ENCODE peak calls at places on chromosome 21, in five cellular contexts. One of them, this sample, is unnamed.
A peak's percentile ranks its signal among the peaks of the same experiment; 100 is the strongest.

GRCh38 chr21:32929633-32930038 is 96.1 kb upstream of the OLIG2 start:
- DNase-seq in neural crest cell: no peak
- DNase-seq in fibroblast of the aortic adventitia: no peak
- DNase-seq in epithelial cell of esophagus: no peak
- DNase-seq in left ventricle myocardium inferior: no peak
- DNase-seq in this sample: no peak

GRCh38 chr21:15978158-15978805 is 248.5 kb downstream of the USP25 start:
- DNase-seq in neural crest cell: no peak
- DNase-seq in fibroblast of the aortic adventitia: peak; percentile 84
- DNase-seq in epithelial cell of esophagus: peak; percentile 4
- DNase-seq in left ventricle myocardium inferior: no peak
- DNase-seq in this sample: no peak

GRCh38 chr21:45376459-45377324 is 28.3 kb upstream of the COL18A1 start:
- DNase-seq in neural crest cell: no peak
- DNase-seq in fibroblast of the aortic adventitia: no peak
- DNase-seq in epithelial cell of esophagus: no peak
- DNase-seq in left ventricle myocardium inferior: peak; percentile 17
- DNase-seq in this sample: peak; percentile 73

GRCh38 chr21:33212159-33212851 is 17.4 kb upstream of the IFNAR2 start:
- DNase-seq in neural crest cell: no peak
- DNase-seq in fibroblast of the aortic adventitia: peak; percentile 51
- DNase-seq in epithelial cell of esophagus: peak; percentile 82
- DNase-seq in left ventricle myocardium inferior: no peak
- DNase-seq in this sample: peak; percentile 42

GRCh38 chr21:29499734-29500343 is 201.1 kb downstream of the BACH1 start:
- DNase-seq in neural crest cell: no peak
- DNase-seq in fibroblast of the aortic adventitia: no peak
- DNase-seq in epithelial cell of esophagus: peak; percentile 57
- DNase-seq in left ventricle myocardium inferior: no peak
- DNase-seq in this sample: peak; percentile 48

GRCh38 chr21:45465611-45466329 is 60.8 kb downstream of the COL18A1 start:
- DNase-seq in neural crest cell: no peak
- DNase-seq in fibroblast of the aortic adventitia: no peak
- DNase-seq in epithelial cell of esophagus: no peak
- DNase-seq in left ventricle myocardium inferior: peak; percentile 16
- DNase-seq in this sample: no peak

GRCh38 chr21:32476661-32477423 is 64.3 kb downstream of the EVA1C start:
- DNase-seq in neural crest cell: no peak
- DNase-seq in fibroblast of the aortic adventitia: no peak
- DNase-seq in epithelial cell of esophagus: no peak
- DNase-seq in left ventricle myocardium inferior: no peak
- DNase-seq in this sample: no peak

GRCh38 chr21:45579383-45580180 is 37.3 kb upstream of the SLC19A1 start:
- DNase-seq in neural crest cell: no peak
- DNase-seq in fibroblast of the aortic adventitia: no peak
- DNase-seq in epithelial cell of esophagus: no peak
- DNase-seq in left ventricle myocardium inferior: peak; percentile 5
- DNase-seq in this sample: no peak

GRCh38 chr21:29376556-29376955 is 77.8 kb downstream of the BACH1 start:
- DNase-seq in neural crest cell: peak; percentile 8
- DNase-seq in fibroblast of the aortic adventitia: peak; percentile 25
- DNase-seq in epithelial cell of esophagus: peak; percentile 32
- DNase-seq in left ventricle myocardium inferior: no peak
- DNase-seq in this sample: no peak

GRCh38 chr21:14889080-14889805 is 175.6 kb downstream of the NRIP1 start:
- DNase-seq in neural crest cell: no peak
- DNase-seq in fibroblast of the aortic adventitia: peak; percentile 74
- DNase-seq in epithelial cell of esophagus: peak; percentile 49
- DNase-seq in left ventricle myocardium inferior: no peak
- DNase-seq in this sample: peak; percentile 81

GRCh38 chr21:17105972-17106371 is 406.9 kb upstream of the CXADR start:
- DNase-seq in neural crest cell: no peak
- DNase-seq in fibroblast of the aortic adventitia: peak; percentile 0
- DNase-seq in epithelial cell of esophagus: peak; percentile 6
- DNase-seq in left ventricle myocardium inferior: no peak
- DNase-seq in this sample: peak; percentile 2

GRCh38 chr21:21216013-21216412 is 217.8 kb downstream of the NCAM2 start:
- DNase-seq in neural crest cell: no peak
- DNase-seq in fibroblast of the aortic adventitia: no peak
- DNase-seq in epithelial cell of esophagus: no peak
- DNase-seq in left ventricle myocardium inferior: no peak
- DNase-seq in this sample: no peak

GRCh38 chr21:14594967-14595366 is 48.9 kb upstream of the SAMSN1 start:
- DNase-seq in neural crest cell: no peak
- DNase-seq in fibroblast of the aortic adventitia: no peak
- DNase-seq in epithelial cell of esophagus: no peak
- DNase-seq in left ventricle myocardium inferior: no peak
- DNase-seq in this sample: no peak

GRCh38 chr21:46413365-46413696 is 45.4 kb upstream of the DIP2A start:
- DNase-seq in neural crest cell: no peak
- DNase-seq in fibroblast of the aortic adventitia: no peak
- DNase-seq in epithelial cell of esophagus: peak; percentile 78
- DNase-seq in left ventricle myocardium inferior: no peak
- DNase-seq in this sample: no peak

GRCh38 chr21:18443085-18443484 is 39.5 kb upstream of the TMPRSS15 start:
- DNase-seq in neural crest cell: no peak
- DNase-seq in fibroblast of the aortic adventitia: no peak
- DNase-seq in epithelial cell of esophagus: no peak
- DNase-seq in left ventricle myocardium inferior: no peak
- DNase-seq in this sample: no peak

GRCh38 chr21:14741237-14741636 is 195.1 kb upstream of the SAMSN1 start:
- DNase-seq in neural crest cell: no peak
- DNase-seq in fibroblast of the aortic adventitia: no peak
- DNase-seq in epithelial cell of esophagus: peak; percentile 63
- DNase-seq in left ventricle myocardium inferior: no peak
- DNase-seq in this sample: no peak

GRCh38 chr21:15856813-15857212 is 127.0 kb downstream of the USP25 start:
- DNase-seq in neural crest cell: no peak
- DNase-seq in fibroblast of the aortic adventitia: no peak
- DNase-seq in epithelial cell of esophagus: no peak
- DNase-seq in left ventricle myocardium inferior: no peak
- DNase-seq in this sample: no peak

GRCh38 chr21:32682696-32683474 is 44.9 kb downstream of the SYNJ1 start:
- DNase-seq in neural crest cell: no peak
- DNase-seq in fibroblast of the aortic adventitia: no peak
- DNase-seq in epithelial cell of esophagus: no peak
- DNase-seq in left ventricle myocardium inferior: no peak
- DNase-seq in this sample: no peak

GRCh38 chr21:46550511-46550941 is 54.4 kb downstream of the S100B start:
- DNase-seq in neural crest cell: no peak
- DNase-seq in fibroblast of the aortic adventitia: no peak
- DNase-seq in epithelial cell of esophagus: no peak
- DNase-seq in left ventricle myocardium inferior: no peak
- DNase-seq in this sample: no peak

GRCh38 chr21:31660134-31660565 is 657 bp downstream of the SOD1 start:
- DNase-seq in neural crest cell: peak; percentile 34
- DNase-seq in fibroblast of the aortic adventitia: no peak
- DNase-seq in epithelial cell of esophagus: no peak
- DNase-seq in left ventricle myocardium inferior: no peak
- DNase-seq in this sample: peak; percentile 28

GRCh38 chr21:27772816-27773215 is 805.9 kb upstream of the ADAMTS5 start:
- DNase-seq in neural crest cell: no peak
- DNase-seq in fibroblast of the aortic adventitia: peak; percentile 72
- DNase-seq in epithelial cell of esophagus: no peak
- DNase-seq in left ventricle myocardium inferior: no peak
- DNase-seq in this sample: peak; percentile 22

GRCh38 chr21:32426592-32427051 is 14.1 kb downstream of the EVA1C start:
- DNase-seq in neural crest cell: no peak
- DNase-seq in fibroblast of the aortic adventitia: peak; percentile 91
- DNase-seq in epithelial cell of esophagus: peak; percentile 36
- DNase-seq in left ventricle myocardium inferior: no peak
- DNase-seq in this sample: peak; percentile 62

GRCh38 chr21:20999567-21000169 is 1.5 kb downstream of the NCAM2 start:
- DNase-seq in neural crest cell: peak; percentile 56
- DNase-seq in fibroblast of the aortic adventitia: peak; percentile 80
- DNase-seq in epithelial cell of esophagus: peak; percentile 42
- DNase-seq in left ventricle myocardium inferior: no peak
- DNase-seq in this sample: peak; percentile 47

GRCh38 chr21:30391615-30392014 is 4.2 kb upstream of the KRTAP13-1 start:
- DNase-seq in neural crest cell: no peak
- DNase-seq in fibroblast of the aortic adventitia: no peak
- DNase-seq in epithelial cell of esophagus: no peak
- DNase-seq in left ventricle myocardium inferior: no peak
- DNase-seq in this sample: no peak

GRCh38 chr21:36818051-36818450 is 119.1 kb downstream of the SIM2 start:
- DNase-seq in neural crest cell: no peak
- DNase-seq in fibroblast of the aortic adventitia: no peak
- DNase-seq in epithelial cell of esophagus: no peak
- DNase-seq in left ventricle myocardium inferior: no peak
- DNase-seq in this sample: no peak
- TF ChIP-seq CTCF in neural crest cell: no peak
- TF ChIP-seq CTCF in fibroblast of the aortic adventitia: no peak
- TF ChIP-seq CTCF in epithelial cell of esophagus: no peak
- TF ChIP-seq CTCF in left ventricle myocardium inferior: no peak
- TF ChIP-seq CTCF in this sample: no peak

DNA sequence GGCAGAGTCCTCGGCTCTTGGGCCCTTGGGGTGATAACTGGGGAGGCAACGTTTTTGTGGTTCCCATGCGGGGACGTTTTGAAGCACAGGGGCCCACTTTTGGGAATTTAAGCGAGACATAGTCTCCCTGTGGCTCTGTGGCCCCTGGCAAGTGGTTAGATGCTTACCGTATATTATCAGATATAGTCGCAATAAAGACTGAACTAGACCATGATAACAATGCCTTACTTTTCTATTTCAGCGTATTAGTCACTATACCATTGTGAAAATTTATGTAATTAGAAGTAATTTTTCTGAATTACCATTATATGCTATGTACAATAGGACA is 538 bp upstream of the RCAN1 start:
- DNase-seq in neural crest cell: no peak
- DNase-seq in fibroblast of the aortic adventitia: no peak
- DNase-seq in epithelial cell of esophagus: no peak
- DNase-seq in left ventricle myocardium inferior: no peak
- DNase-seq in this sample: no peak
- TF ChIP-seq CTCF in neural crest cell: no peak
- TF ChIP-seq CTCF in fibroblast of the aortic adventitia: no peak
- TF ChIP-seq CTCF in epithelial cell of esophagus: no peak
- TF ChIP-seq CTCF in left ventricle myocardium inferior: no peak
- TF ChIP-seq CTCF in this sample: no peak

GRCh38 chr21:39715804-39716397 is 29.1 kb upstream of the IGSF5 start:
- DNase-seq in neural crest cell: peak; percentile 63
- DNase-seq in fibroblast of the aortic adventitia: peak; percentile 55
- DNase-seq in epithelial cell of esophagus: peak; percentile 42
- DNase-seq in left ventricle myocardium inferior: peak; percentile 31
- DNase-seq in this sample: peak; percentile 48

GRCh38 chr21:39721885-39722284 is 23.1 kb upstream of the IGSF5 start:
- DNase-seq in neural crest cell: no peak
- DNase-seq in fibroblast of the aortic adventitia: no peak
- DNase-seq in epithelial cell of esophagus: no peak
- DNase-seq in left ventricle myocardium inferior: no peak
- DNase-seq in this sample: no peak

GRCh38 chr21:39726133-39726532 is 18.9 kb upstream of the IGSF5 start:
- DNase-seq in neural crest cell: no peak
- DNase-seq in fibroblast of the aortic adventitia: no peak
- DNase-seq in epithelial cell of esophagus: no peak
- DNase-seq in left ventricle myocardium inferior: no peak
- DNase-seq in this sample: no peak

GRCh38 chr21:39724944-39725343 is 20.0 kb upstream of the IGSF5 start:
- DNase-seq in neural crest cell: no peak
- DNase-seq in fibroblast of the aortic adventitia: no peak
- DNase-seq in epithelial cell of esophagus: no peak
- DNase-seq in left ventricle myocardium inferior: no peak
- DNase-seq in this sample: no peak

GRCh38 chr21:39720126-39720778 is 24.7 kb upstream of the IGSF5 start:
- DNase-seq in neural crest cell: no peak
- DNase-seq in fibroblast of the aortic adventitia: no peak
- DNase-seq in epithelial cell of esophagus: no peak
- DNase-seq in left ventricle myocardium inferior: no peak
- DNase-seq in this sample: no peak
- TF ChIP-seq CTCF in neural crest cell: peak; percentile 32
- TF ChIP-seq CTCF in fibroblast of the aortic adventitia: no peak
- TF ChIP-seq CTCF in epithelial cell of esophagus: no peak
- TF ChIP-seq CTCF in left ventricle myocardium inferior: peak; percentile 23
- TF ChIP-seq CTCF in this sample: no peak

GRCh38 chr21:43982489-43983078 is 29.5 kb upstream of the TRAPPC10 start:
- DNase-seq in neural crest cell: no peak
- DNase-seq in fibroblast of the aortic adventitia: no peak
- DNase-seq in epithelial cell of esophagus: no peak
- DNase-seq in left ventricle myocardium inferior: no peak
- DNase-seq in this sample: no peak

GRCh38 chr21:43981871-43982210 is 30.3 kb upstream of the TRAPPC10 start:
- DNase-seq in neural crest cell: no peak
- DNase-seq in fibroblast of the aortic adventitia: no peak
- DNase-seq in epithelial cell of esophagus: no peak
- DNase-seq in left ventricle myocardium inferior: no peak
- DNase-seq in this sample: no peak

GRCh38 chr21:43978060-43978459 is 34.0 kb upstream of the TRAPPC10 start:
- DNase-seq in neural crest cell: no peak
- DNase-seq in fibroblast of the aortic adventitia: no peak
- DNase-seq in epithelial cell of esophagus: no peak
- DNase-seq in left ventricle myocardium inferior: no peak
- DNase-seq in this sample: no peak

GRCh38 chr21:43981151-43981870 is 30.8 kb upstream of the TRAPPC10 start:
- DNase-seq in neural crest cell: no peak
- DNase-seq in fibroblast of the aortic adventitia: no peak
- DNase-seq in epithelial cell of esophagus: no peak
- DNase-seq in left ventricle myocardium inferior: no peak
- DNase-seq in this sample: no peak

GRCh38 chr21:43979654-43980053 is 32.5 kb upstream of the TRAPPC10 start:
- DNase-seq in neural crest cell: no peak
- DNase-seq in fibroblast of the aortic adventitia: no peak
- DNase-seq in epithelial cell of esophagus: no peak
- DNase-seq in left ventricle myocardium inferior: no peak
- DNase-seq in this sample: no peak
- TF ChIP-seq CTCF in neural crest cell: no peak
- TF ChIP-seq CTCF in fibroblast of the aortic adventitia: no peak
- TF ChIP-seq CTCF in epithelial cell of esophagus: no peak
- TF ChIP-seq CTCF in left ventricle myocardium inferior: no peak
- TF ChIP-seq CTCF in this sample: peak; percentile 14

GRCh38 chr21:24895885-24896734 is 711.2 kb downstream of the MRPL39 start:
- DNase-seq in neural crest cell: no peak
- DNase-seq in fibroblast of the aortic adventitia: peak; percentile 10
- DNase-seq in epithelial cell of esophagus: no peak
- DNase-seq in left ventricle myocardium inferior: no peak
- DNase-seq in this sample: no peak
- TF ChIP-seq CTCF in neural crest cell: peak; percentile 47
- TF ChIP-seq CTCF in fibroblast of the aortic adventitia: no peak
- TF ChIP-seq CTCF in epithelial cell of esophagus: peak; percentile 4
- TF ChIP-seq CTCF in left ventricle myocardium inferior: peak; percentile 57
- TF ChIP-seq CTCF in this sample: no peak

DNA sequence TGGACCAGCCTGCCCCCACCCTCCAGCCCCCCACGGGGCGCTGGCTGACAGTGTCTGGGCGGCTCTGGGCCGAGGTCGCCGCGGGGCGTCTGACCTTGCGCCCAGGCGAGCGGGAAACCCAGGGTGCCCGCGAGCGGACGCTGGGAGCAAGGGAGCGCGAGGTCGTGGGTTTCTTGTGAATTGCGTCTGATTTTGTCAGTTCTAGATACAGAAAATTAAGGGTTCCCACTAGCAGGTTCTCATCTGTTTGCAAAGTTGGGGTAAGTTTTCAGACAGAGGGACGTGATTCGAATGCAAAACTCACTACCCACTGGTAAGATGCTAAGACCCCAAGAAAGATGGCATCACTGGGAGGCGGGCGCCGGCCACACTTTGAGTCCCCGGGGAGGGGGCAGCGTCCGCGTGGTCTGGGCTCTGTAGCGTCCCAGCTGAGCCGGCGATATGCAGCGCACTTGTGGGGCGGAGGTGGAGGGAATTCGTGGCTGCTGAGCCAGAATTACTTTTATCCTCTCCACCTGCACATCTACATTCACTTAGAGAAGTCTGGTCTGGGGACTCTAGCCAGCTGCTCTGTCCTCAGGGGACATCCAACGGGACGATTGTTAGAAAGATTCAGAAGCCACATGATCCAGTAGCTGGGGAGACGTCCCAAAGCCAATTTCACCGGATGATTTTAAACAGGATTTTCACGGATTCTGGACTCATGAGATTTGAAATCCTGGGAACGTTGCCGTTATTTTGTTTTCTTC is 1.0 kb downstream of the JAM2 start:
- DNase-seq in neural crest cell: peak; percentile 50
- DNase-seq in fibroblast of the aortic adventitia: peak; percentile 2
- DNase-seq in epithelial cell of esophagus: no peak
- DNase-seq in left ventricle myocardium inferior: peak; percentile 38
- DNase-seq in this sample: peak; percentile 10
- TF ChIP-seq CTCF in neural crest cell: no peak
- TF ChIP-seq CTCF in fibroblast of the aortic adventitia: no peak
- TF ChIP-seq CTCF in epithelial cell of esophagus: no peak
- TF ChIP-seq CTCF in left ventricle myocardium inferior: peak; percentile 20
- TF ChIP-seq CTCF in this sample: no peak

This sample was measured in fibroblast of villous mesenchyme.